ENCODE peak calls at places on chromosomes 3 and 15, in ten cellular contexts. S is nephron progenitor cell, Q is WTC11, X is BJ, U is progenitor cell of endocrine pancreas, L is lower lobe of right lung, G is endothelial cell, A is thoracic aorta, I is colonic mucosa, D is GM23338. P is an unnamed sample.

GRCh38 chr15:63435416-63435815 is 53.8 kb upstream of the CA12 start:
- DNase-seq in Q (no peak), D (no peak), S (no peak), I (no peak), L (no peak), U (no peak), A (no peak), X (no peak), G (no peak), P (no peak)

GRCh38 chr3:69865920-69866679 is 126.8 kb downstream of the MITF start:
- DNase-seq in U (peak), A (no peak), Q (peak), X (no peak), S (peak), L (peak), D (peak), G (no peak), I (peak), P (no peak)

GRCh38 chr15:76181705-76182107 is 121.9 kb downstream of the TMEM266 start:
- DNase-seq in I (no peak), G (no peak), Q (no peak), L (no peak), S (no peak), U (no peak), A (no peak), D (no peak), X (no peak), P (no peak)

GRCh38 chr3:183579967-183580720 is 24.6 kb upstream of the KLHL6 start:
- DNase-seq in D (no peak), U (no peak), A (no peak), X (no peak), I (no peak), G (no peak), L (no peak), S (no peak), Q (no peak), P (no peak)

GRCh38 chr3:188491276-188491687 is 337.3 kb downstream of the LPP start:
- DNase-seq in Q (no peak), D (no peak), U (no peak), X (no peak), I (no peak), A (no peak), G (no peak), S (no peak), L (no peak), P (no peak)

GRCh38 chr15:90680371-90680935 is 36.7 kb upstream of the BLM start:
- DNase-seq in A (peak), G (no peak), I (no peak), D (no peak), U (no peak), L (no peak), X (peak), Q (no peak), S (no peak), P (no peak)

GRCh38 chr3:118705827-118706226 is 328.8 kb downstream of the IGSF11 start:
- DNase-seq in I (no peak), Q (no peak), U (no peak), D (no peak), S (no peak), L (no peak), X (no peak), G (no peak), A (no peak), P (no peak)

GRCh38 chr3:39917060-39917773 is 107.8 kb downstream of the MYRIP start:
- DNase-seq in I (no peak), S (no peak), G (no peak), L (no peak), Q (no peak), X (no peak), U (no peak), D (no peak), A (no peak), P (no peak)

GRCh38 chr3:108298056-108298455 is 1.7 kb downstream of the HHLA2 start:
- DNase-seq in G (no peak), U (no peak), D (no peak), A (no peak), S (no peak), X (no peak), Q (no peak), L (no peak), I (no peak), P (no peak)

GRCh38 chr3:96483781-96484180 is 330.6 kb upstream of the EPHA6 start:
- DNase-seq in X (no peak), I (no peak), A (no peak), L (no peak), S (no peak), Q (no peak), G (no peak), U (no peak), D (no peak), P (no peak)

GRCh38 chr3:54859204-54859603 is 68.7 kb downstream of the LRTM1 start:
- DNase-seq in D (no peak), X (no peak), I (no peak), L (no peak), S (no peak), A (no peak), G (no peak), U (no peak), Q (no peak), P (no peak)

GRCh38 chr3:115720988-115721387 is 97.7 kb downstream of the GAP43 start:
- DNase-seq in L (no peak), U (no peak), S (no peak), I (no peak), D (no peak), G (no peak), Q (no peak), X (no peak), A (no peak), P (no peak)

GRCh38 chr15:57273366-57273765 is 102.9 kb upstream of the CGNL1 start:
- DNase-seq in I (no peak), Q (no peak), G (no peak), D (no peak), U (no peak), X (no peak), L (no peak), A (no peak), S (no peak), P (no peak)

GRCh38 chr3:11150256-11150655 is 4.0 kb upstream of the HRH1 start:
- DNase-seq in X (no peak), S (no peak), A (no peak), G (no peak), D (no peak), I (no peak), L (no peak), Q (no peak), U (no peak), P (no peak)

GRCh38 chr3:171200052-171201029 is 173.8 kb upstream of the SLC2A2 start:
- DNase-seq in G (no peak), X (no peak), U (no peak), S (no peak), I (no peak), Q (no peak), L (no peak), D (no peak), A (no peak), P (no peak)

GRCh38 chr3:177186306-177186705 is 11.0 kb downstream of the TBL1XR1 start:
- DNase-seq in L (no peak), S (no peak), D (no peak), X (no peak), Q (no peak), U (no peak), I (no peak), A (no peak), G (no peak), P (no peak)

GRCh38 chr3:141012571-141012970 is 38.6 kb upstream of the SPSB4 start:
- DNase-seq in L (no peak), I (no peak), Q (no peak), U (no peak), X (no peak), S (no peak), A (no peak), D (peak), G (no peak), P (no peak)

GRCh38 chr3:197495059-197495455 is 60.7 kb downstream of the BDH1 start:
- DNase-seq in Q (no peak), S (no peak), U (no peak), G (no peak), D (no peak), X (no peak), I (no peak), L (no peak), A (no peak), P (no peak)

GRCh38 chr3:61932499-61932898 is 371.1 kb downstream of the PTPRG start:
- DNase-seq in D (no peak), A (no peak), U (no peak), S (no peak), L (no peak), I (no peak), Q (no peak), X (no peak), G (no peak), P (no peak)

GRCh38 chr3:46442591-46443530 is 21.8 kb downstream of the LTF start:
- DNase-seq in S (peak), A (no peak), Q (no peak), U (no peak), G (peak), I (peak), L (no peak), X (no peak), D (peak), P (no peak)
- TF ChIP-seq CTCF in S (peak), A (no peak), Q (peak), U (peak), G (peak), I (no peak), L (peak), X (no peak), D (peak), P (no peak)

DNA sequence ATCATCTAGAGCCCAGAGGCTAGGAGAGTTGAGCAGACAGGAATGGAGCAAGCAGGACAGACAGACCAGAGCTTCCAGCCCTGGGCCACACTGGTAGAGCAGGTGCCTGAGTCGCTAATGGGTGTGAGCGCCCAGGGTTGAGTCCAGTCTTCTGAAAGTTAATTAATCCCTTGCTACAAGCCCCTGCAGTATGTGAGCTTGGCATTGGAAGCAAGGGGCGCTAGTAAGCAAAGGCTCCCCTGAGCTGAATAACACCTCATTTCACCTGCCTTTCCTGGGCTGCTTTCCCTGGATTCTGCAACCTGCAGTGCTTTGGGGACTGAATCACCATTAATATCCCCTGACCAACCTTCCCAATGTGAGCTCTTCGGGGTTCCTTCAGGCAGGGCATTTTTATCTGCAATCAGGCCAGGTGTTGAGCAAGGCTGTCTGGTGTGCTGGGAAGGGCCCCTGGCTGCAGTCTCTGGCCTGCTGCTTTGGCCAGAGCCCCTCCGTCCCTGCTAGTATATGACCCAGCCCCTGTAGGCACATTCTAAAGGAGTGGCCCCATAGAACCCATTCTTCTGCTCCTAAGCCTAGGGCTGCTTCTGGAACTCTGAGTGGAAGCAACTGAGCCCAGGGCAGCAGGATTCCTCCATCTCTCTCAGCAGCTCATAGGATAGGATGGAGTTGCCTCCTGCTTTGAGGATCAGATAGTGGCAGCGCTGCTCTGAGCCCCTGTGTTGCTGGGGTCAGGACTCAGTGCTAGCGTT is 45.1 kb upstream of the EPHB1 start:
- DNase-seq in X (no peak), Q (peak), S (no peak), U (no peak), G (no peak), I (no peak), L (no peak), A (no peak), D (peak), P (no peak)
- TF ChIP-seq CTCF in X (no peak), Q (no peak), S (no peak), U (peak), G (no peak), I (no peak), L (no peak), A (no peak), D (peak), P (no peak)

DNA sequence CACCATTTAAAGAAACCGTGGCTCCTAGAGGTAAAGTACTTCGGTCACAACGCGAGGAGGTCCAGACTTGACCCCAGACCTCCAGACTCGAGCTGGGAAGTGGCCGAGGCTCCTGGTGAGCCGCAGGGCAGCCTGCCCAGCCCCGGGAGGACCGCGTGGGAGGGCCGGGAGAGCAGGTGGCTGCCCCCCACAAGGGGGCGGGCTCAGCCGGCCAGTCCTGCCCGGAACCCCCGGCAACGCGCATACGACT is at the start of gene SLC27A2:
- DNase-seq in G (no peak), D (peak), U (peak), A (no peak), Q (peak), S (no peak), L (peak), X (no peak), I (peak), P (peak)
- TF ChIP-seq CTCF in G (peak), D (peak), U (peak), A (no peak), Q (peak), S (peak), L (peak), X (peak), I (peak), P (peak)

GRCh38 chr15:52963865-52964264 is 173.7 kb upstream of the ONECUT1 start:
- DNase-seq in I (no peak), G (no peak), L (no peak), X (no peak), D (no peak), Q (no peak), S (no peak), A (no peak), U (no peak), P (no peak)

GRCh38 chr15:52960283-52960682 is 170.1 kb upstream of the ONECUT1 start:
- DNase-seq in L (no peak), Q (no peak), A (no peak), S (no peak), D (no peak), X (no peak), G (no peak), U (no peak), I (no peak), P (no peak)
- TF ChIP-seq CTCF in L (no peak), Q (no peak), A (no peak), S (no peak), D (peak), X (no peak), G (no peak), U (no peak), I (no peak), P (no peak)

GRCh38 chr3:50651445-50651844 is 23.3 kb upstream of the DOCK3 start:
- DNase-seq in X (no peak), L (no peak), S (no peak), D (peak), Q (no peak), G (no peak), I (no peak), A (no peak), U (no peak), P (no peak)

GRCh38 chr3:50651875-50652529 is 22.7 kb upstream of the DOCK3 start:
- DNase-seq in G (no peak), I (no peak), A (no peak), Q (peak), U (no peak), D (peak), L (no peak), X (no peak), S (no peak), P (no peak)

GRCh38 chr3:50655009-50655830 is 19.5 kb upstream of the DOCK3 start:
- DNase-seq in L (no peak), A (no peak), Q (no peak), G (no peak), I (no peak), X (no peak), S (no peak), U (no peak), D (no peak), P (no peak)

GRCh38 chr3:50654196-50654595 is 20.5 kb upstream of the DOCK3 start:
- DNase-seq in S (no peak), D (no peak), Q (no peak), G (no peak), X (no peak), A (no peak), L (no peak), U (no peak), I (no peak), P (no peak)

DNA sequence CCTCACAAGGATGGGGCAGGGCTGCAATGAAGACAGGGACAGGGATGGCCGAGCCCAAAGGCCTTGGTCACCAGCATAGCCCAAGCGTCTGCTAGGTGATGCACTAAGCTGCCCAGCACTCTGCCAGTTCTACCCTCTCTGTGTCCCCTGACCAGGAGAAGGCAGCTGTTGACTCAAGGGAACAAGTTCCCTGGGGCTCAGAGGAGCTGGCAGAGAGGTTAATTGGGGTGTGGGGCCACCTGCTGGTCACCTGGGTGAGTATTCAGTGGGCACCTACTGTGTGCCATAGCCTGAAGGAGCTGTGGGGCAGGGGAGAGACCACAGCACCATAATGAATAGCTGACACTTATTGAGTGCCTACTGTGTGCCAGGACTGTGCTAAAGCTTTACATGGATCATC is 22.0 kb upstream of the DOCK3 start:
- DNase-seq in Q (peak), D (peak), G (peak), A (no peak), S (peak), I (peak), X (no peak), U (no peak), L (no peak), P (no peak)
- TF ChIP-seq CTCF in Q (peak), D (peak), G (peak), A (no peak), S (peak), I (no peak), X (peak), U (peak), L (peak), P (peak)

GRCh38 chr15:67397139-67397538 is 123.8 kb upstream of the C15orf61 start:
- DNase-seq in A (no peak), X (no peak), U (no peak), G (no peak), Q (no peak), I (no peak), S (no peak), L (no peak), D (no peak), P (no peak)
- TF ChIP-seq CTCF in A (no peak), X (peak), U (no peak), G (no peak), Q (no peak), I (no peak), S (no peak), L (no peak), D (no peak), P (no peak)

DNA sequence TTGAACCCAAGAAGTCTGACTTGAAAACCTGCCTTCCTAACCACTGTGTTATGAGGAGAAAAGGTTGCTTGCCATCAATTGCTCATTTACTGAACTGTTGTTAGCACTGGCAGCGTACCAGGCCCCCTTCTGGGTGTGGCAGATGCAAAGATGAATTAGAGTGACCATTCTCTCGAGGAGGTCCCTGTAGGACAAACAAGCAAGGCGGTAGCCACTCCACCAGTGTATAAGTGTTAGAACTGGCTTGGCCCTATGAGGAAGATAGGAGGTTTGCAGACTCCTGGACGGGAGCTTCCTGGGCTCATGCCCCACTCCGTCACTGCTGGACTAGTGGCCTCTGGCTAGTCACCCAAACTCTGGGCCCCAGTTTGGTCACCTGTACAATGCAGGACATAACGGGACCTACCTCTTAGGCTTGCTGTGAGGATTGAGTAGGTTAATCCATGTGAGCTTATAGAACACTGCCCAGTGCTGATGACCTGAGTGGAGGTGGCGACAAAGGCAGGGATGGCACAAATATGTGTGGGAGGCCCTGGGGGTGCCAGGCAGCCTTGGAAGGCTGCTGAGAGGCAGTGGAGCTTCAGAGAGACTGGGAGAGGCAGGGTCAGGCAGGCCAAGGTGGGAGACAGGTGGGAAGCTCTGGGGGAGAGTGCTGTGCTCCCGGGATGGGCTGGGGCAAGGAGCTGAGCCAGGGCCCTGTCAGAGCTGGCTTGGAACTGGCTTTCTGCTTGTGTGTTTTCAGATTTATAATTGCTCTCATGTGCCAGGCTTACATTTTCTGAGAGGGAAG is 145.9 kb downstream of the DNAJB8 start:
- DNase-seq in S (no peak), Q (no peak), D (no peak), X (no peak), I (no peak), U (peak), G (no peak), A (no peak), L (no peak), P (no peak)
- TF ChIP-seq CTCF in S (no peak), Q (no peak), D (no peak), X (no peak), I (no peak), U (no peak), G (no peak), A (no peak), L (no peak), P (no peak)

GRCh38 chr3:72175305-72175858 is 390.4 kb upstream of the PROK2 start:
- DNase-seq in U (no peak), Q (no peak), L (no peak), A (no peak), I (no peak), S (no peak), D (no peak), X (no peak), G (no peak), P (no peak)

GRCh38 chr3:72176537-72177041 is 391.6 kb upstream of the PROK2 start:
- DNase-seq in D (no peak), S (no peak), U (no peak), G (no peak), X (no peak), L (no peak), A (no peak), I (no peak), Q (no peak), P (no peak)

GRCh38 chr3:72178463-72179106 is 393.6 kb upstream of the PROK2 start:
- DNase-seq in D (no peak), I (no peak), L (no peak), U (no peak), A (no peak), Q (no peak), S (no peak), G (no peak), X (no peak), P (no peak)

GRCh38 chr3:72179107-72179464 is 394.1 kb upstream of the PROK2 start:
- DNase-seq in D (no peak), X (no peak), U (no peak), G (no peak), S (no peak), A (no peak), I (no peak), Q (no peak), L (no peak), P (no peak)

GRCh38 chr3:72177075-72178050 is 392.4 kb upstream of the PROK2 start:
- DNase-seq in I (peak), G (no peak), U (no peak), L (peak), A (no peak), Q (no peak), D (no peak), S (peak), X (no peak), P (no peak)
- TF ChIP-seq CTCF in I (no peak), G (no peak), U (no peak), L (no peak), A (no peak), Q (no peak), D (no peak), S (no peak), X (no peak), P (no peak)

P was measured in D721Med.